ENCODE peak calls at places on chromosome 17, in eight cellular contexts. F is renal cortical epithelial cell; P is CD8-positive, alpha-beta memory T cell; N is activated CD4-positive, alpha-beta T cell treated with anti-CD3 and anti-CD28 coated beads, Interleukin-2, amount 50 U/mL, for 48 hours; D is Kasumi-1; R is H9; B is NCI-H1105; K is small intestine. Q is an unnamed sample.

GRCh38 chr17:14428640-14429029 is 127.8 kb downstream of the HS3ST3B1 start:
- DNase-seq in D (peak), R (no peak), K (peak), F (no peak), N (peak), P (peak), B (no peak), Q (no peak)

GRCh38 chr17:3801792-3802191 is 804 bp upstream of the ITGAE start:
- DNase-seq in D (no peak), K (no peak), P (no peak), B (no peak), R (no peak), F (no peak), N (no peak), Q (no peak)

GRCh38 chr17:64411999-64412771 is 21.5 kb upstream of the PECAM1 start:
- DNase-seq in P (no peak), D (peak), B (no peak), N (no peak), F (peak), K (no peak), R (peak), Q (no peak)

GRCh38 chr17:63290784-63291183 is 155.3 kb downstream of the CYB561 start:
- DNase-seq in F (no peak), P (no peak), B (no peak), K (no peak), D (no peak), R (no peak), N (no peak), Q (no peak)

GRCh38 chr17:27635275-27635823 is 4.4 kb downstream of the LGALS9 start:
- DNase-seq in K (peak), B (no peak), N (no peak), D (peak), P (no peak), R (no peak), F (no peak), Q (no peak)

GRCh38 chr17:74959826-74960738 is 12.5 kb downstream of the HID1 start:
- DNase-seq in B (no peak), K (no peak), N (no peak), F (peak), P (no peak), R (peak), D (no peak), Q (no peak)

GRCh38 chr17:43881176-43881575 is 26.2 kb downstream of the MPP2 start:
- DNase-seq in N (no peak), R (no peak), F (no peak), P (no peak), K (no peak), B (no peak), D (no peak), Q (no peak)

GRCh38 chr17:50634915-50635719 is 436 bp downstream of the ABCC3 start:
- DNase-seq in N (no peak), D (no peak), R (no peak), B (no peak), K (peak), F (no peak), P (no peak), Q (no peak)

GRCh38 chr17:50035421-50035879 is 20.5 kb upstream of the ITGA3 start:
- DNase-seq in F (no peak), N (no peak), K (no peak), P (no peak), R (no peak), D (no peak), B (no peak), Q (peak)

GRCh38 chr17:44875761-44876160 is 23.5 kb downstream of the EFTUD2 start:
- DNase-seq in P (no peak), R (no peak), K (no peak), F (no peak), D (no peak), B (no peak), N (no peak), Q (no peak)

GRCh38 chr17:77325826-77326581 is 185.2 kb downstream of the SEC14L1 start:
- DNase-seq in B (no peak), N (no peak), D (no peak), F (no peak), K (peak), R (peak), P (no peak), Q (peak)

GRCh38 chr17:285751-286422 is 66.7 kb downstream of the RPH3AL start:
- DNase-seq in B (no peak), N (no peak), D (no peak), R (no peak), P (no peak), F (no peak), K (no peak), Q (peak)

GRCh38 chr17:79220715-79221291 is 146.2 kb downstream of the ENGASE start:
- DNase-seq in N (peak), B (no peak), P (no peak), R (peak), K (no peak), D (no peak), F (no peak), Q (no peak)

GRCh38 chr17:60280673-60281072 is 111.3 kb downstream of the USP32 start:
- DNase-seq in F (no peak), R (no peak), P (no peak), B (no peak), D (no peak), K (no peak), N (no peak), Q (no peak)

GRCh38 chr17:9890124-9890523 is 14.9 kb downstream of the RCVRN start:
- DNase-seq in B (no peak), R (peak), K (no peak), N (peak), F (no peak), P (no peak), D (peak), Q (no peak)

GRCh38 chr17:75601057-75601987 is 13.7 kb downstream of the MYO15B start:
- DNase-seq in B (peak), F (peak), K (peak), D (peak), N (peak), R (peak), P (peak), Q (no peak)